ENCODE peak calls at places on chromosomes 1 and 21, in eight cellular contexts. S is left ventricle myocardium inferior; Y is heart right ventricle; H is gastrocnemius medialis; F is fibroblast of lung; K is small intestine; A is CD8-positive, alpha-beta memory T cell; P is A549. W is an unnamed sample.

GRCh38 chr1:208103821-208104513 is 140.2 kb downstream of the PLXNA2 start:
- DNase-seq in S (no peak), Y (no peak), K (no peak), P (no peak), A (no peak), F (no peak), H (no peak), W (no peak)

GRCh38 chr1:101165944-101166343 is 70.9 kb upstream of the S1PR1 start:
- DNase-seq in K (no peak), F (no peak), P (no peak), A (no peak), H (no peak), S (no peak), Y (no peak), W (no peak)

GRCh38 chr21:38660333-38661295 is 145.1 kb upstream of the ETS2 start:
- DNase-seq in A (no peak), S (peak; percentile 20), Y (peak; percentile 17), H (no peak), K (no peak), P (no peak), F (peak; percentile 11), W (no peak)

GRCh38 chr1:205270271-205270670 is 42.5 kb downstream of the TMCC2 start:
- DNase-seq in K (no peak), P (no peak), S (no peak), H (no peak), Y (no peak), A (no peak), F (no peak), W (no peak)

GRCh38 chr1:203368624-203369451 is 17.9 kb upstream of the FMOD start:
- DNase-seq in P (peak; percentile 11), S (peak; percentile 65), K (peak; percentile 10), F (peak; percentile 5), H (peak; percentile 75), A (no peak), Y (peak; percentile 56), W (no peak)

GRCh38 chr1:186214816-186215215 is 160.2 kb downstream of the TPR start:
- DNase-seq in H (no peak), F (peak; percentile 16), P (no peak), K (no peak), A (no peak), S (no peak), Y (no peak), W (no peak)

GRCh38 chr21:43600642-43601397 is 58.5 kb downstream of the HSF2BP start:
- DNase-seq in Y (no peak), F (peak; percentile 98), A (no peak), K (no peak), P (peak; percentile 72), S (no peak), H (no peak), W (no peak)

GRCh38 chr1:108828074-108828961 is 28.6 kb downstream of the AKNAD1 start:
- DNase-seq in Y (peak; percentile 73), S (peak; percentile 70), P (peak; percentile 71), A (peak; percentile 48), F (peak; percentile 72), H (peak; percentile 62), K (peak; percentile 72), W (peak; percentile 35)

GRCh38 chr1:244702620-244703019 is 49.7 kb downstream of the DESI2 start:
- DNase-seq in H (no peak), Y (no peak), K (peak; percentile 87), F (no peak), P (no peak), S (no peak), A (no peak), W (no peak)

GRCh38 chr1:94693029-94693428 is 127.1 kb upstream of the SLC44A3 start:
- DNase-seq in F (no peak), Y (no peak), H (no peak), P (no peak), S (no peak), A (no peak), K (no peak), W (no peak)

GRCh38 chr1:35047188-35047858 is 15.6 kb upstream of the ZMYM6 start:
- DNase-seq in A (no peak), K (no peak), Y (no peak), S (no peak), H (no peak), F (peak; percentile 98), P (no peak), W (no peak)

GRCh38 chr21:22211943-22212342 is 1213.7 kb downstream of the NCAM2 start:
- DNase-seq in H (no peak), P (no peak), F (no peak), S (no peak), K (no peak), Y (no peak), A (no peak), W (no peak)

GRCh38 chr1:117710710-117711109 is 104.9 kb downstream of the TENT5C start:
- DNase-seq in S (no peak), A (no peak), K (no peak), H (no peak), Y (no peak), F (no peak), P (no peak), W (no peak)

GRCh38 chr1:60126733-60127132 is 53.2 kb upstream of the C1orf87 start:
- DNase-seq in A (no peak), S (no peak), K (no peak), Y (no peak), P (peak; percentile 7), F (no peak), H (no peak), W (no peak)

GRCh38 chr1:240732390-240732789 is 120.4 kb upstream of the GREM2 start:
- DNase-seq in S (no peak), F (peak; percentile 66), Y (no peak), P (peak; percentile 73), A (no peak), H (no peak), K (peak; percentile 56), W (no peak)

GRCh38 chr1:6157528-6158174 is 22.5 kb downstream of the CHD5 start:
- DNase-seq in K (peak; percentile 14), S (no peak), Y (no peak), P (peak; percentile 71), F (peak; percentile 64), A (no peak), H (no peak), W (no peak)

GRCh38 chr1:178224358-178224757 is 130.5 kb downstream of the RASAL2 start:
- DNase-seq in K (peak; percentile 40), Y (no peak), S (no peak), H (no peak), A (no peak), P (peak; percentile 29), F (no peak), W (no peak)

GRCh38 chr1:100719490-100719889 is at the start of gene VCAM1:
- DNase-seq in P (no peak), K (no peak), S (no peak), F (no peak), Y (no peak), H (no peak), A (no peak), W (no peak)

GRCh38 chr1:186044079-186044685 is 310.0 kb downstream of the HMCN1 start:
- DNase-seq in H (no peak), A (no peak), F (no peak), K (no peak), Y (no peak), S (no peak), P (no peak), W (no peak)

GRCh38 chr1:152112101-152112884 is 3.0 kb downstream of the TCHH start:
- DNase-seq in F (peak; percentile 39), S (no peak), K (peak; percentile 29), A (no peak), P (peak; percentile 36), Y (peak; percentile 12), H (no peak), W (no peak)

GRCh38 chr1:230163205-230163604 is 96.2 kb downstream of the GALNT2 start:
- DNase-seq in P (no peak), H (peak; percentile 61), S (no peak), K (no peak), A (no peak), Y (no peak), F (peak; percentile 85), W (no peak)

GRCh38 chr1:214991691-214992315 is 90.7 kb upstream of the KCNK2 start:
- DNase-seq in Y (no peak), P (no peak), A (no peak), K (no peak), F (no peak), S (no peak), H (no peak), W (no peak)

GRCh38 chr1:204685236-204686006 is at the start of gene LRRN2:
- DNase-seq in A (no peak), S (peak; percentile 19), Y (peak; percentile 33), P (peak; percentile 28), H (no peak), F (peak; percentile 30), K (peak; percentile 3), W (no peak)

GRCh38 chr1:61453111-61453961 is 271.6 kb downstream of the TM2D1 start:
- DNase-seq in H (peak; percentile 85), S (peak; percentile 87), F (peak; percentile 98), P (peak; percentile 97), Y (peak; percentile 79), K (peak; percentile 77), A (peak; percentile 48), W (peak; percentile 82)
- H3K27ac ChIP-seq in H (peak overlapping the region; percentile 82), S (peak overlapping the region; percentile 84), F (peak overlapping the region; percentile 7), P (peak overlapping the region; percentile 91), Y (peak overlapping the region; percentile 83), K (peak overlapping the region; percentile 66), A (no peak overlapping the region), W (peak overlapping the region; percentile 62)

DNA sequence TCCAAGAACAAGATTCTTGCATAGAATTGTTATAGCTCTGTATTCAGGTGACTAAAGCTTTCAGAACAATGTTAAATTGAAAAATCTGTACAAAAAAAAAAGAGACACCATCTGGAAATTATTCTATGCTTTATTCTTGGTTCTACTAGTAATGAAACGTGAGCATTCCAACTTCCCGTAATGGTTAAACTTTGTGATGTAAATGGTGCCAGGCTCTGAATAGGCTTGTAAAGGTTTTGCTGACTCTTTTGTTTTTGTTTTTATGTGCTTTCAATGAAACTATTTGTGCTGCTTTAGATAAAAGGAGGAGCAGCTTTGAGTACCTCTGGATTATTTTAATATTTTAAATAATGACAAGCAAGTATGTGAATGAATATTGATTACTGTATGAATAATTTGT is 54.0 kb downstream of the CACHD1 start:
- DNase-seq in K (no peak), S (no peak), Y (no peak), P (no peak), A (no peak), H (no peak), F (no peak), W (no peak)
- H3K27ac ChIP-seq in K (no peak overlapping the region), S (no peak overlapping the region), Y (no peak overlapping the region), P (no peak overlapping the region), A (no peak overlapping the region), H (no peak overlapping the region), F (no peak overlapping the region), W (no peak overlapping the region)

DNA sequence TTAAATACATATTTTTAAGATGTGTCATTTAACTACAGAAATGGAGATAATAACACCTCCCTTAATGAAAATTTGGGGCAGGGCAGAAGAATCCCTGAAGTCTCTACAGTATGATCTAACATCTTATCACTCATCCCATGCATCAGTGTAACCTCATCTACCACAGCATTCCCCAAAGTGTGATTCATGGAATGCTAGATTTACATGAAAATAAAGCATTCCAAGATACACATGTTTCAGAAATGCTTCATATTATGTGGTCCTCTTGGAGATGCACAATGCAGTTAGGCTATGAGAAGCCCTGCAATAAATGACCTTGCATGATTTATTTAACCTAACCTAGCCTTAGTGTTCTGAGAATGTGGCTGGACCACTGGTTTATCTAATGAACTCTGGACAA is 166.9 kb upstream of the SYT6 start:
- DNase-seq in A (no peak), H (no peak), F (peak; percentile 97), K (no peak), S (no peak), Y (no peak), P (no peak), W (no peak)
- H3K27ac ChIP-seq in A (no peak overlapping the region), H (no peak overlapping the region), F (no peak overlapping the region), K (no peak overlapping the region), S (no peak overlapping the region), Y (no peak overlapping the region), P (no peak overlapping the region), W (no peak overlapping the region)

GRCh38 chr1:26530898-26531598 is 1.5 kb downstream of the RPS6KA1 start:
- DNase-seq in P (peak; percentile 72), F (peak; percentile 72), H (no peak), K (peak; percentile 99), A (no peak), Y (no peak), S (no peak), W (no peak)
- H3K27ac ChIP-seq in P (peak overlapping the region; percentile 92), F (no peak overlapping the region), H (no peak overlapping the region), K (peak overlapping the region; percentile 92), A (peak overlapping the region; percentile 51), Y (no peak overlapping the region), S (no peak overlapping the region), W (peak overlapping the region; percentile 77)